ENCODE peak calls at places on chromosomes 16 and 17, in five cellular contexts. A is GM12878, K is H1, G is K562, E is GM12892. B is an unnamed sample.

GRCh38 chr17:69967910-69968411 is 107.1 kb upstream of the KCNJ16 start:
- DNase-seq in A (no peak), K (no peak), G (no peak), E (no peak), B (no peak)

GRCh38 chr17:7673239-7673638 is 14.1 kb downstream of the TP53 start:
- DNase-seq in A (peak), K (peak), G (peak), E (no peak), B (no peak)

GRCh38 chr16:51762081-51762995 is 611.3 kb upstream of the SALL1 start:
- DNase-seq in A (no peak), K (peak), G (peak), E (peak), B (peak)

GRCh38 chr17:45394913-45395568 is 37.6 kb downstream of the ARHGAP27 start:
- DNase-seq in A (no peak), K (peak), G (peak), E (peak), B (peak)

GRCh38 chr16:9333515-9333914 is 242.1 kb downstream of the HAPSTR1 start:
- DNase-seq in A (no peak), K (no peak), G (no peak), E (no peak), B (no peak)

GRCh38 chr16:15894571-15895358 is 6.4 kb upstream of the CEP20 start:
- DNase-seq in A (no peak), K (no peak), G (no peak), E (no peak), B (no peak)

GRCh38 chr16:71188956-71189712 is 41.4 kb downstream of the HYDIN start:
- DNase-seq in A (no peak), K (no peak), G (no peak), E (no peak), B (no peak)

GRCh38 chr17:56577810-56578209 is 15.7 kb upstream of the NOG start:
- DNase-seq in A (no peak), K (no peak), G (no peak), E (no peak), B (no peak)

GRCh38 chr16:75471723-75472634 is 7.5 kb upstream of the TMEM170A start:
- DNase-seq in A (no peak), K (no peak), G (peak), E (peak), B (peak)

GRCh38 chr17:1574697-1575471 is 12.3 kb upstream of the PITPNA start:
- DNase-seq in A (no peak), K (peak), G (no peak), E (no peak), B (no peak)

GRCh38 chr16:84139628-84140258 is 5.2 kb downstream of the HSDL1 start:
- DNase-seq in A (no peak), K (no peak), G (no peak), E (no peak), B (no peak)

GRCh38 chr16:46693598-46693997 is 4.1 kb downstream of the ORC6 start:
- DNase-seq in A (no peak), K (no peak), G (no peak), E (no peak), B (no peak)

GRCh38 chr17:47694818-47695663 is 1.1 kb downstream of the TBKBP1 start:
- DNase-seq in A (no peak), K (peak), G (peak), E (no peak), B (no peak)

GRCh38 chr17:32622540-32622939 is 135.7 kb downstream of the CDK5R1 start:
- DNase-seq in A (no peak), K (no peak), G (no peak), E (no peak), B (no peak)
- TF ChIP-seq TAF1 in A (no peak), K (no peak), G (no peak), E (no peak), B (no peak)

DNA sequence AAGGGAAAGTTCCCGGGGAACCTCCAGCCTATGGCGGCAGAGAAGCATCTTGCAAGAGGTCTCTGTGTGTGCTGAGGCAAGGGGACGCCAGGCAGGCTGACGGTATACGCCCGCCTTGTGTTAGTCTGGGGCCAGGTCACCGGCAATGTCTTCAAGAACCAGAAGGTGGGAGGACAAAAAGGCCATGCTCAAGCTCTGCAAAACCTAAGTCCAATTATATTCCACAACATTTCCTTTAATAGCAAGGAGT is 292 bp downstream of the ZNF668 start:
- DNase-seq in A (peak), K (no peak), G (no peak), E (no peak), B (no peak)
- TF ChIP-seq POLR2A in A (no peak), K (peak), G (no peak), E (no peak), B (no peak)

GRCh38 chr17:42311240-42312034 is 23.1 kb downstream of the STAT5A start:
- DNase-seq in A (no peak), K (no peak), G (peak), E (no peak), B (no peak)

GRCh38 chr17:42312035-42312284 is 23.7 kb downstream of the STAT5A start:
- DNase-seq in A (no peak), K (no peak), G (no peak), E (no peak), B (no peak)

GRCh38 chr17:42313389-42313772 is 25.1 kb downstream of the STAT5A start:
- DNase-seq in A (no peak), K (no peak), G (peak), E (no peak), B (no peak)

GRCh38 chr17:42313773-42314566 is 25.7 kb downstream of the STAT5A start:
- DNase-seq in A (no peak), K (no peak), G (peak), E (no peak), B (no peak)

DNA sequence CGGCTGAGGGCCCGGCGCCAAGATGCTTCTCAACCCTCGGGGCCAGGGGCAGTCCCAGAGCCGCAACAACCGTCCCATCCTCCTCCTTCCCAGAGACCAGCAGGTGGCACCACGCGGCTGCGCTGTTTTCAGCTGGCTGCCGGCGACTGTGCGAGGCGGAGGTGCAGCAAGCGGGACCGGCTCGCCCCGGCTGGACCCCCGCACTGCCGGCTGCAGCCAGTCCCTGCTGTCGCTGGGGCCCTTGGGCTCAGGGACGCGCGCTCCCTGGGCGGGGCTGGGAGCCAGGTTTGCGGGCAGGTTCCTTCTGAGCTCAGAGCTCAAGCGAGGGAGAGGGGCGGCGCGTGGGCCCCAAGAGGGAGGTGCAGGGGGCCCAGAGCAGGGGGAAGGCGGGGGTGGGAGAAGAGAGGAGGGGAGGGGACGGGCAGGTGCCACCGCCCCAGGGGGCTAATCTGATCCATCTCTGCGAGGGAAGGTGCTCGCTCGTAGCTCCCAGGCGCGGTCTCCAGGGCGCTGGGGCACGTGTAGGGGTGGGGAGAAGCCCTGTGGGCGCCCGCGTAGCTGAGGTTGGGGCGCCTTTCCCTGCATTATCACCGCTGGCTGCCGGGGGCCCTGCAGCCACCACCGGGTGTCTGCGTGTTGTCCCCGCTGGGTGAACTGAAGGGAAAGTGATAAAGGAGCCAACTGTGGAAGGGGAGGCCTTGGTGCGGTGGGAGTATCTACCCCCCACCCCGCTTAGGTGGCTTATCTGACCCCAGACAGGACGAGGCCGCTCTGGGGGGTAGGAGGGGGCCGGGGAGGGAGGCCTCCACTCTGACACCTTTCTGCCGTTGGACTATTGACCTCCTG is 24.2 kb downstream of the STAT5A start:
- DNase-seq in A (no peak), K (peak), G (peak), E (peak), B (peak)
- TF ChIP-seq POLR2AphosphoS5 in A (peak), K (peak), G (peak), E (no peak), B (no peak)

GRCh38 chr17:4858880-4859260 is 25.7 kb downstream of the MINK1 start:
- DNase-seq in A (no peak), K (no peak), G (no peak), E (no peak), B (no peak)
- TF ChIP-seq TAF1 in A (no peak), K (no peak), G (no peak), E (no peak), B (no peak)

GRCh38 chr16:30903596-30903995 is 7.2 kb downstream of the CTF1 start:
- DNase-seq in A (no peak), K (no peak), G (peak), E (no peak), B (no peak)

GRCh38 chr16:30900588-30900987 is 4.2 kb downstream of the CTF1 start:
- DNase-seq in A (no peak), K (no peak), G (no peak), E (no peak), B (no peak)

GRCh38 chr16:30903002-30903401 is 6.6 kb downstream of the CTF1 start:
- DNase-seq in A (no peak), K (no peak), G (peak), E (no peak), B (no peak)

GRCh38 chr16:30901201-30902069 is 5.0 kb downstream of the CTF1 start:
- DNase-seq in A (no peak), K (no peak), G (peak), E (no peak), B (no peak)

DNA sequence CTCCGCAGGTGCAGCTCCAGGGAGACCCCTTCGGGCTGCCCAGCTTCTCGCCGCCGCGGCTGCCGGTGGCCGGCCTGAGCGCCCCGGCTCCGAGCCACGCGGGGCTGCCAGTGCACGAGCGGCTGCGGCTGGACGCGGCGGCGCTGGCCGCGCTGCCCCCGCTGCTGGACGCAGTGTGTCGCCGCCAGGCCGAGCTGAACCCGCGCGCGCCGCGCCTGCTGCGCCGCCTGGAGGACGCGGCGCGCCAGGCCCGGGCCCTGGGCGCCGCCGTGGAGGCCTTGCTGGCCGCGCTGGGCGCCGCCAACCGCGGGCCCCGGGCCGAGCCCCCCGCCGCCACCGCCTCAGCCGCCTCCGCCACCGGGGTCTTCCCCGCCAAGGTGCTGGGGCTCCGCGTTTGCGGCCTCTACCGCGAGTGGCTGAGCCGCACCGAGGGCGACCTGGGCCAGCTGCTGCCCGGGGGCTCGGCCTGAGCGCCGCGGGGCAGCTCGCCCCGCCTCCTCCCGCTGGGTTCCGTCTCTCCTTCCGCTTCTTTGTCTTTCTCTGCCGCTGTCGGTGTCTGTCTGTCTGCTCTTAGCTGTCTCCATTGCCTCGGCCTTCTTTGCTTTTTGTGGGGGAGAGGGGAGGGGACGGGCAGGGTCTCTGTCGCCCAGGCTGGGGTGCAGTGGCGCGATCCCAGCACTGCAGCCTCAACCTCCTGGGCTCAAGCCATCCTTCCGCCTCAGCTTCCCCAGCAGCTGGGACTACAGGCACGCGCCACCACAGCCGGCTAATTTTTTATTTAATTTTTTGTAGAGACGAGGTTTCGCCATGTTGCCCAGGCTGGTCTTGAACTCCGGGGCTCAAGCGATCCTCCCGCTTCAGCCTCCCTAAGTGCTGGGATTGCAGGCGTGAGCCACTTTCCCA is 5.9 kb downstream of the CTF1 start:
- DNase-seq in A (no peak), K (peak), G (peak), E (peak), B (peak)
- TF ChIP-seq POLR2A in A (peak), K (no peak), G (peak), E (no peak), B (no peak)

B was measured in GM12891.